ENCODE peak calls at places on chromosomes 6 and 20, in four cellular contexts. G, T, M and X are unnamed samples. For H3K4me1, the result is how much of the 10 kb centered on the place peaks cover.

GRCh38 chr6:116180375-116180774 is 54.4 kb upstream of the COL10A1 start:
- DNase-seq in G (no peak), T (no peak), M (no peak), X (no peak)

GRCh38 chr20:652611-653109 is 340 bp downstream of the SRXN1 start:
- DNase-seq in G (peak), T (peak), M (peak), X (peak)

GRCh38 chr6:158642805-158643489 is 1.6 kb downstream of the DYNLT1 start:
- DNase-seq in G (peak), T (peak), M (peak), X (peak)

GRCh38 chr6:54266400-54266923 is 41.8 kb upstream of the TINAG start:
- DNase-seq in G (no peak), T (no peak), M (no peak), X (no peak)

GRCh38 chr6:57040011-57040410 is 6.5 kb upstream of the KIAA1586 start:
- DNase-seq in G (no peak), T (no peak), M (peak), X (no peak)

GRCh38 chr6:169849396-169849795 is 98.0 kb downstream of the ERMARD start:
- DNase-seq in G (no peak), T (no peak), M (no peak), X (no peak)

GRCh38 chr6:130749402-130749801 is 77.8 kb upstream of the SMLR1 start:
- DNase-seq in G (no peak), T (no peak), M (no peak), X (no peak)

GRCh38 chr6:148548065-148548748 is 198.6 kb upstream of the UST start:
- DNase-seq in G (no peak), T (peak), M (no peak), X (no peak)

GRCh38 chr6:94443701-94444100 is 1024.3 kb upstream of the EPHA7 start:
- DNase-seq in G (no peak), T (no peak), M (no peak), X (no peak)

GRCh38 chr6:169110934-169111602 is 142.6 kb downstream of the THBS2 start:
- DNase-seq in G (no peak), T (no peak), M (no peak), X (no peak)

GRCh38 chr20:5719861-5720401 is 30.3 kb upstream of the SHLD1 start:
- DNase-seq in G (peak), T (peak), M (peak), X (peak)

GRCh38 chr20:62985089-62985778 is 21.5 kb downstream of the BHLHE23 start:
- DNase-seq in G (no peak), T (no peak), M (no peak), X (no peak)

GRCh38 chr20:59412896-59413295 is 112.5 kb downstream of the EDN3 start:
- DNase-seq in G (no peak), T (no peak), M (no peak), X (no peak)

GRCh38 chr20:41340327-41341055 is at the start of gene LPIN3:
- DNase-seq in G (peak), T (peak), M (peak), X (peak)

GRCh38 chr6:168345266-168345665 is 25.7 kb upstream of the DACT2 start:
- DNase-seq in G (no peak), T (no peak), M (no peak), X (no peak)

GRCh38 chr6:53628354-53629119 is 37.0 kb downstream of the KLHL31 start:
- DNase-seq in G (no peak), T (peak), M (no peak), X (peak)

GRCh38 chr6:114432380-114432779 is 89.6 kb upstream of the HS3ST5 start:
- DNase-seq in G (no peak), T (no peak), M (no peak), X (no peak)

GRCh38 chr6:39887692-39888450 is 46.4 kb downstream of the MOCS1 start:
- DNase-seq in G (peak), T (peak), M (no peak), X (peak)

GRCh38 chr6:46914279-46914810 is 7.4 kb downstream of the ADGRF5 start:
- DNase-seq in G (peak), T (no peak), M (no peak), X (no peak)

GRCh38 chr20:52859156-52859887 is 112.8 kb upstream of the TSHZ2 start:
- DNase-seq in G (peak), T (no peak), M (no peak), X (peak)

GRCh38 chr6:14542670-14543366 is 425.2 kb downstream of the CD83 start:
- DNase-seq in G (peak), T (peak), M (peak), X (peak)

GRCh38 chr6:113813207-113813606 is 43.9 kb upstream of the MARCKS start:
- DNase-seq in G (peak), T (peak), M (no peak), X (peak)

GRCh38 chr6:4640139-4640538 is 136.1 kb upstream of the CDYL start:
- DNase-seq in G (peak), T (peak), M (no peak), X (peak)

GRCh38 chr6:150276168-150276958 is 92.4 kb upstream of the IYD start:
- DNase-seq in G (no peak), T (no peak), M (no peak), X (no peak)

GRCh38 chr6:157551041-157551832 is 170.2 kb downstream of the ZDHHC14 start:
- DNase-seq in G (no peak), T (no peak), M (no peak), X (no peak)

GRCh38 chr6:140208286-140208685 is 833.8 kb upstream of the CITED2 start:
- DNase-seq in G (peak), T (no peak), M (no peak), X (peak)

GRCh38 chr20:24980321-24981053 is 12.1 kb downstream of the APMAP start:
- DNase-seq in G (no peak), T (no peak), M (no peak), X (no peak)

GRCh38 chr6:149477544-149477943 is 7.3 kb downstream of the ZC3H12D start:
- DNase-seq in G (no peak), T (no peak), M (no peak), X (no peak)

GRCh38 chr20:23049933-23050838 is 714 bp upstream of the THBD start:
- DNase-seq in G (no peak), T (no peak), M (no peak), X (peak)

GRCh38 chr20:41329435-41330342 is 10.9 kb upstream of the LPIN3 start:
- DNase-seq in G (peak), T (peak), M (peak), X (peak)

GRCh38 chr6:41527721-41528408 is 18.3 kb upstream of the FOXP4 start:
- DNase-seq in G (no peak), T (peak), M (no peak), X (no peak)

GRCh38 chr6:83252717-83253116 is 59.6 kb downstream of the RWDD2A start:
- DNase-seq in G (peak), T (peak), M (no peak), X (peak)

GRCh38 chr20:4998160-4998651 is 3.1 kb downstream of the SLC23A2 start:
- DNase-seq in G (no peak), T (no peak), M (no peak), X (no peak)

GRCh38 chr6:2556761-2557160 is 194.0 kb downstream of the MYLK4 start:
- DNase-seq in G (no peak), T (no peak), M (no peak), X (no peak)

GRCh38 chr6:85498596-85499258 is 48.8 kb downstream of the NT5E start:
- DNase-seq in G (peak), T (peak), M (no peak), X (peak)

GRCh38 chr6:139159016-139159415 is 24.1 kb downstream of the HECA start:
- DNase-seq in G (no peak), T (peak), M (no peak), X (no peak)

GRCh38 chr20:10781526-10781925 is 107.7 kb upstream of the JAG1 start:
- DNase-seq in G (no peak), T (no peak), M (no peak), X (no peak)

DNA sequence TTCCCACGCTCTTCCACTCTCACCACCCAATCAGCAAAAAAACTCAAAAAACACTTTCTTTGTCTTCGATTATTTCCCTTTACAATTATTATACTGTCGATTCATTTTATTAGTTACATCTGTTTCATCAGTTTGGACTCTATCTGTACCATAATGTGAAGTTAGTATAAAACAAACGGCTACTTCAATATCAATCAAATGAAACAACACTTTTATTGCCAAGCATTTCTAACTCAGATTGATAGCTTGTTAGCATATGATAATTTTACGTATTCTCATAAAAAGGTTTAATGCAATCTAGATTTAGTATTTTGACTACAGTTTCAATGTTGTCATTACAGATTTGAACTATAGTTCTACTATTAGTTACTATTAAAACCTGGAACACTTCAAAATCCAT is 149.3 kb downstream of the PTPRK start:
- DNase-seq in G (no peak), T (no peak), M (no peak), X (no peak)
- H3K4me1 ChIP-seq in G (under half), T (under half), M (under half), X (under half)

DNA sequence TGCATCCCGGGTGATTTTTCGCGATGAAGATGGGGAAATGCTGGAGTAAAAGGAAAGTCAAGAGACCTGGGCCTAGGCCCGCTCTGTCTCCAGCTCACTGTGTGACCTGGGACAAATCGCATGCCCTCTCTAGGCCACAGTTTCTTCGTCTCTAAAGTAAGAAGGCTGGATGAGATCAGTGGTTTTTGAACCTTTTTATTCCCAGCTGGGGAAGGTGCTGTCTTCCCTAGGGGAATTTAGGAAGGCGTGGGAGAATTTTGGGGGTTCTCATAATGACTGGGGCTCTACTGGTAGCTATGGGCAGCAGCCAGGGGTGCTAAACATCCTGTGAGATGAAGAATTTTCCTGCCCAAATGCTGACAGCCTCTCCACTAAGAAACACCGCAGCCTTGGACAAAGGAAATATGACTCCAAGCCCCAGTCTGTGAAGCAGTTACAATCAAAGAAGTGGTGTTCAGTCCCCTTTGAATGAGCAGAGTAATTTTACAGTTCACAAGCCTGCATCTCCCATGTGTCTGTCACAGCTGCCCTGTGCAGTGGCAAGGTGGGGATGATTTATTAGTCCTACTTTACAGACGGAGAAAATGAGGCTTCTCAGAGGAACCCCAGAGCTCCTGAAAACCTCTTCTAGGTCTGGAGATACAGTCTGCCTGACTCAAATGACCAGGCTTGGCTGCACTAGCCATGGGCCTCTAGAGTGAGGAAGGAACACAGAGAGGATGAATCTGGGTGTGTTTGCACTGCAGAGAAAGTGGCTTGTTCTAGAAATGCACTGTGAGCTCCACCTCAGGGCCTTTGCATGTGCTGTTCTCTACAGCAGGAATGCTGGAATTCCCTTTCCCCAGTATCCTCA is 57.2 kb downstream of the RAB44 start:
- DNase-seq in G (no peak), T (no peak), M (no peak), X (no peak)
- H3K4me1 ChIP-seq in G (under half), T (under half), M (half or more), X (under half)

GRCh38 chr20:3808544-3808943 is 11.8 kb upstream of the AP5S1 start:
- DNase-seq in G (no peak), T (no peak), M (no peak), X (no peak)
- H3K4me1 ChIP-seq in G (under half), T (under half), M (half or more), X (half or more)

DNA sequence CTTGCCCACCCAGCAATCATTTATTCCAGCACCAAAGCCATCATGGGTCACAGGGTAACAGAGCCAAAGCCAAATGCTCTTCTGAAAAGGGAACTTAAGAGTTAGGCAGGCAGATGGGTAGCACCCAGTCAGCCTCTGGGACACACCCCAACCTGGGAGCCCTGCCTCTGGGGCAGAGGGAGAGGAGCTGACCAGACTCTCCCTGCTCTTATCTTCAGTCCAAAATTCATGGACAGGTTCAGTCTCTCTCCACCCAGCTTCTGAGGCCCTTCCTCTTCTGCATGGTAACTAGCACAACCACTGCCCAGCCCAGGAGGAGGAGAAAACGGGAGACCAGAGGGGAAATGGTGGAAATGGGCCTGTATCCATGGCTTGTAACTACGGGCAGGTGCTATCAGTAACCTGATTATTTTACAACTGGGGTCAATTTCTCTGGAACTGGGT is 105.4 kb downstream of the NOL4L start:
- DNase-seq in G (no peak), T (no peak), M (no peak), X (no peak)
- H3K4me1 ChIP-seq in G (half or more), T (under half), M (under half), X (half or more)

GRCh38 chr20:49685809-49686208 is 27.9 kb downstream of the B4GALT5 start:
- DNase-seq in G (peak), T (peak), M (no peak), X (peak)

GRCh38 chr20:49684335-49684997 is 29.2 kb downstream of the B4GALT5 start:
- DNase-seq in G (no peak), T (no peak), M (no peak), X (no peak)

GRCh38 chr20:49690899-49691620 is 22.6 kb downstream of the B4GALT5 start:
- DNase-seq in G (peak), T (peak), M (no peak), X (peak)

GRCh38 chr20:49685161-49685601 is 28.5 kb downstream of the B4GALT5 start:
- DNase-seq in G (no peak), T (no peak), M (no peak), X (no peak)

DNA sequence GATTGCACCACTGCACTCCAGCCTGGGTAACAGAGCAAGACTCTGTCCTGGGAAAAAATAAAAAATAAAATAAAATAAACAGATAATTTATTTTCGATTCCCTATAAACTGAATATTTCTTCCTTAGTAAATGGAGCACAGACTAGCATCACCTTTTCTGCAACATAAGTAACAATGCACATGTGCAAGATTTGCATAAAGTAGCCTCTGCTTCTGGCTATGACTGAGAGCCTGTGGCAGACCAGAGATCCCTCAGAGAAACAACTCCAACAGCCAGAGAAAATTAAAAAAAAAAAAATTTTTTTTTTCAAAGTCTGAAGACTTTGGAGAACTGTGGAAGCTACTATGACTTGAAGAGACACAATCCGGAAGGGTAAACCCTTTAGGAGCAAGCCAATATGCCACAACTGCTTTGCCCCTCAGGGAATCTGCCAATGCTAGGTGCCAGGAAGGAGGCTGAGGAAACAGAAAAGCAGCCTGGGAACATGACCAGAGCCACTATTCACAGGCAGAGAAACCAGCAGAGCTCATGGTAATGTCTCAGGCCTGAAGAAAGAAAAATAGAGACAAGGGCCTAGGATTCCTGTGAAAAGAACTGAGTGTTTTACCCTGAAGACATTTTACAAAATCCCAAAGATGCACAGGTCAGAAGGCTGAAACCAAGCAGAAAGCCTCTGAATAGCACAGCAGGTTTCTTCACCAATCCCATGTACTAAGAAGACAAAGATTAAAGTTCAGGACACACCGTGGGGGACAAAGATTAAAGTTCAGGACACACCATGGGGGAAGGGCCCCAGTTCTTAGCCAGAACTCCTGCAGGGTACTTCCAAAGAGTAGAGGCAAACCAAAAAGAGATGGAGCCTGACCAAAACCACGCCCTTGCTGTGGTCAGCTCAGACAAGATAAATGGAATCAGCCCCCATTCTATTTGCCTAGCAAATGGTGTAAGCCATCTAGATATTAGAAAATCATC is 25.8 kb downstream of the B4GALT5 start:
- DNase-seq in G (no peak), T (no peak), M (no peak), X (no peak)
- H3K4me1 ChIP-seq in G (under half), T (under half), M (under half), X (under half)

GRCh38 chr20:17935761-17936160 is 32.8 kb downstream of the SNX5 start:
- DNase-seq in G (no peak), T (no peak), M (no peak), X (no peak)

GRCh38 chr20:17935186-17935585 is 33.4 kb downstream of the SNX5 start:
- DNase-seq in G (peak), T (peak), M (no peak), X (no peak)

GRCh38 chr20:17936791-17937687 is 31.6 kb downstream of the SNX5 start:
- DNase-seq in G (peak), T (peak), M (no peak), X (peak)

GRCh38 chr20:17934141-17934862 is 34.3 kb downstream of the SNX5 start:
- DNase-seq in G (no peak), T (no peak), M (no peak), X (peak)

DNA sequence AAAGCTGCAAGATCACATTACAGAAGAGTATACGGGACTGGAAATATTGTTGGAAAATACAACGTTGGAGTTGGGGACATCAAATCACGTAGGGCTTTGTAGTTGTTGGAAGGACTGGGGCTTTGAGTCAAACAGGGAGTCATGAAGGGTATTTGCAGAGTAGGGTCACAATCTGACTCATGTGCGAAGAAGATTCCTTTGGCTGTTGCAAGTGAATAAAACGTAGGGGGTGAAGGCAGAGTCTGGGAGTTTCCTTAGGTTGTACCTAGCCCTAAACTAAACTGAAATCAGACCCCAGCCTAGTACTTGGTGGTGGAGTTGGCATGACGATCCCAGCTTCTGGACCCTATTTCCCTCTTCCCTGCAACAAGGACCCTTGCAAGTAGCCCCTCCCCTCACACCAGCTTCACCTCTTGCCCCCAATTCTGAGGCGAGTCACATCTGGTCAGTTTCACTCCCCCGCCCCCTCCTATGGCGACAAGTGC is 32.2 kb downstream of the SNX5 start:
- DNase-seq in G (peak), T (peak), M (no peak), X (no peak)
- H3K4me1 ChIP-seq in G (half or more), T (under half), M (under half), X (half or more)

GRCh38 chr6:36039113-36039512 is 11.5 kb downstream of the MAPK14 start:
- DNase-seq in G (peak), T (no peak), M (no peak), X (peak)
- H3K4me1 ChIP-seq in G (under half), T (under half), M (under half), X (under half)

GRCh38 chr6:34926655-34927054 is 37.6 kb downstream of the ANKS1A start:
- DNase-seq in G (peak), T (peak), M (no peak), X (peak)
- H3K4me1 ChIP-seq in G (under half), T (under half), M (under half), X (under half)